ENCODE peak calls at places on chromosome 10, in six cellular contexts. One of them, this sample, is unnamed.

GRCh38 chr10:114030140-114030539 is 13.5 kb upstream of the ADRB1 start:
- DNase-seq in NCI-H2029: no peak
- DNase-seq in OCI-LY7: no peak
- DNase-seq in activated effector memory CD4-positive, alpha-beta T cell treated with anti-CD3 and anti-CD28 coated beads, Interleukin-2, amount 50 U/mL, for 16 hours: no peak
- DNase-seq in central memory CD4-positive, alpha-beta T cell: no peak
- DNase-seq in SK-MEL-5: no peak
- DNase-seq in this sample: no peak

GRCh38 chr10:117653170-117653515 is 110.6 kb downstream of the EMX2 start:
- DNase-seq in SK-MEL-5: no peak
- DNase-seq in OCI-LY7: no peak
- DNase-seq in NCI-H2029: no peak
- DNase-seq in activated effector memory CD4-positive, alpha-beta T cell treated with anti-CD3 and anti-CD28 coated beads, Interleukin-2, amount 50 U/mL, for 16 hours: no peak
- DNase-seq in central memory CD4-positive, alpha-beta T cell: no peak
- DNase-seq in this sample: no peak

GRCh38 chr10:32141018-32141807 is 85.0 kb upstream of the KIF5B start:
- DNase-seq in OCI-LY7: no peak
- DNase-seq in central memory CD4-positive, alpha-beta T cell: no peak
- DNase-seq in NCI-H2029: peak
- DNase-seq in activated effector memory CD4-positive, alpha-beta T cell treated with anti-CD3 and anti-CD28 coated beads, Interleukin-2, amount 50 U/mL, for 16 hours: no peak
- DNase-seq in SK-MEL-5: no peak
- DNase-seq in this sample: no peak

GRCh38 chr10:75648854-75649253 is 217.4 kb downstream of the LRMDA start:
- DNase-seq in SK-MEL-5: no peak
- DNase-seq in NCI-H2029: no peak
- DNase-seq in OCI-LY7: no peak
- DNase-seq in central memory CD4-positive, alpha-beta T cell: no peak
- DNase-seq in activated effector memory CD4-positive, alpha-beta T cell treated with anti-CD3 and anti-CD28 coated beads, Interleukin-2, amount 50 U/mL, for 16 hours: no peak
- DNase-seq in this sample: no peak

GRCh38 chr10:50496228-50496627 is 127.5 kb downstream of the SGMS1 start:
- DNase-seq in NCI-H2029: no peak
- DNase-seq in OCI-LY7: no peak
- DNase-seq in activated effector memory CD4-positive, alpha-beta T cell treated with anti-CD3 and anti-CD28 coated beads, Interleukin-2, amount 50 U/mL, for 16 hours: no peak
- DNase-seq in SK-MEL-5: no peak
- DNase-seq in central memory CD4-positive, alpha-beta T cell: no peak
- DNase-seq in this sample: no peak

GRCh38 chr10:3487228-3487627 is 297.8 kb downstream of the KLF6 start:
- DNase-seq in OCI-LY7: no peak
- DNase-seq in NCI-H2029: no peak
- DNase-seq in activated effector memory CD4-positive, alpha-beta T cell treated with anti-CD3 and anti-CD28 coated beads, Interleukin-2, amount 50 U/mL, for 16 hours: no peak
- DNase-seq in SK-MEL-5: no peak
- DNase-seq in central memory CD4-positive, alpha-beta T cell: no peak
- DNase-seq in this sample: no peak

GRCh38 chr10:72261323-72262018 is 12.3 kb upstream of the DDIT4 start:
- DNase-seq in OCI-LY7: peak
- DNase-seq in activated effector memory CD4-positive, alpha-beta T cell treated with anti-CD3 and anti-CD28 coated beads, Interleukin-2, amount 50 U/mL, for 16 hours: peak
- DNase-seq in NCI-H2029: no peak
- DNase-seq in SK-MEL-5: peak
- DNase-seq in central memory CD4-positive, alpha-beta T cell: no peak
- DNase-seq in this sample: no peak

GRCh38 chr10:70551971-70552422 is 50.5 kb downstream of the PRF1 start:
- DNase-seq in OCI-LY7: no peak
- DNase-seq in activated effector memory CD4-positive, alpha-beta T cell treated with anti-CD3 and anti-CD28 coated beads, Interleukin-2, amount 50 U/mL, for 16 hours: no peak
- DNase-seq in SK-MEL-5: no peak
- DNase-seq in central memory CD4-positive, alpha-beta T cell: no peak
- DNase-seq in NCI-H2029: no peak
- DNase-seq in this sample: peak

GRCh38 chr10:97169911-97170693 is 15.7 kb downstream of the SLIT1 start:
- DNase-seq in OCI-LY7: no peak
- DNase-seq in activated effector memory CD4-positive, alpha-beta T cell treated with anti-CD3 and anti-CD28 coated beads, Interleukin-2, amount 50 U/mL, for 16 hours: no peak
- DNase-seq in SK-MEL-5: no peak
- DNase-seq in NCI-H2029: peak
- DNase-seq in central memory CD4-positive, alpha-beta T cell: no peak
- DNase-seq in this sample: no peak

GRCh38 chr10:102812213-102812876 is 24.9 kb downstream of the CYP17A1 start:
- DNase-seq in SK-MEL-5: no peak
- DNase-seq in OCI-LY7: peak
- DNase-seq in NCI-H2029: no peak
- DNase-seq in activated effector memory CD4-positive, alpha-beta T cell treated with anti-CD3 and anti-CD28 coated beads, Interleukin-2, amount 50 U/mL, for 16 hours: no peak
- DNase-seq in central memory CD4-positive, alpha-beta T cell: no peak
- DNase-seq in this sample: no peak

GRCh38 chr10:78177013-78177370 is 143.3 kb downstream of the RPS24 start:
- DNase-seq in SK-MEL-5: no peak
- DNase-seq in activated effector memory CD4-positive, alpha-beta T cell treated with anti-CD3 and anti-CD28 coated beads, Interleukin-2, amount 50 U/mL, for 16 hours: no peak
- DNase-seq in central memory CD4-positive, alpha-beta T cell: no peak
- DNase-seq in OCI-LY7: no peak
- DNase-seq in NCI-H2029: no peak
- DNase-seq in this sample: no peak

GRCh38 chr10:104735469-104735868 is 94.4 kb downstream of the SORCS3 start:
- DNase-seq in central memory CD4-positive, alpha-beta T cell: no peak
- DNase-seq in OCI-LY7: no peak
- DNase-seq in activated effector memory CD4-positive, alpha-beta T cell treated with anti-CD3 and anti-CD28 coated beads, Interleukin-2, amount 50 U/mL, for 16 hours: no peak
- DNase-seq in NCI-H2029: no peak
- DNase-seq in SK-MEL-5: no peak
- DNase-seq in this sample: no peak

GRCh38 chr10:5944389-5945202 is 32.7 kb downstream of the IL15RA start:
- DNase-seq in central memory CD4-positive, alpha-beta T cell: no peak
- DNase-seq in SK-MEL-5: no peak
- DNase-seq in OCI-LY7: no peak
- DNase-seq in NCI-H2029: peak
- DNase-seq in activated effector memory CD4-positive, alpha-beta T cell treated with anti-CD3 and anti-CD28 coated beads, Interleukin-2, amount 50 U/mL, for 16 hours: no peak
- DNase-seq in this sample: no peak

GRCh38 chr10:91124016-91124415 is 96.4 kb upstream of the PCGF5 start:
- DNase-seq in central memory CD4-positive, alpha-beta T cell: no peak
- DNase-seq in SK-MEL-5: no peak
- DNase-seq in OCI-LY7: no peak
- DNase-seq in activated effector memory CD4-positive, alpha-beta T cell treated with anti-CD3 and anti-CD28 coated beads, Interleukin-2, amount 50 U/mL, for 16 hours: no peak
- DNase-seq in NCI-H2029: no peak
- DNase-seq in this sample: no peak

GRCh38 chr10:128295003-128295402 is 168.8 kb upstream of the MKI67 start:
- DNase-seq in central memory CD4-positive, alpha-beta T cell: no peak
- DNase-seq in NCI-H2029: no peak
- DNase-seq in SK-MEL-5: no peak
- DNase-seq in activated effector memory CD4-positive, alpha-beta T cell treated with anti-CD3 and anti-CD28 coated beads, Interleukin-2, amount 50 U/mL, for 16 hours: no peak
- DNase-seq in OCI-LY7: no peak
- DNase-seq in this sample: no peak

GRCh38 chr10:110686941-110687340 is 42.8 kb downstream of the RBM20 start:
- DNase-seq in central memory CD4-positive, alpha-beta T cell: no peak
- DNase-seq in NCI-H2029: no peak
- DNase-seq in OCI-LY7: no peak
- DNase-seq in SK-MEL-5: no peak
- DNase-seq in activated effector memory CD4-positive, alpha-beta T cell treated with anti-CD3 and anti-CD28 coated beads, Interleukin-2, amount 50 U/mL, for 16 hours: no peak
- DNase-seq in this sample: no peak

GRCh38 chr10:70537398-70538194 is 59.0 kb downstream of the PALD1 start:
- DNase-seq in activated effector memory CD4-positive, alpha-beta T cell treated with anti-CD3 and anti-CD28 coated beads, Interleukin-2, amount 50 U/mL, for 16 hours: no peak
- DNase-seq in NCI-H2029: no peak
- DNase-seq in OCI-LY7: peak
- DNase-seq in central memory CD4-positive, alpha-beta T cell: no peak
- DNase-seq in SK-MEL-5: peak
- DNase-seq in this sample: no peak

GRCh38 chr10:132708936-132709335 is 77.0 kb downstream of the NKX6-2 start:
- DNase-seq in central memory CD4-positive, alpha-beta T cell: no peak
- DNase-seq in OCI-LY7: no peak
- DNase-seq in NCI-H2029: no peak
- DNase-seq in activated effector memory CD4-positive, alpha-beta T cell treated with anti-CD3 and anti-CD28 coated beads, Interleukin-2, amount 50 U/mL, for 16 hours: peak
- DNase-seq in SK-MEL-5: no peak
- DNase-seq in this sample: peak

GRCh38 chr10:80664071-80664680 is 126.5 kb downstream of the SH2D4B start:
- DNase-seq in OCI-LY7: peak
- DNase-seq in activated effector memory CD4-positive, alpha-beta T cell treated with anti-CD3 and anti-CD28 coated beads, Interleukin-2, amount 50 U/mL, for 16 hours: peak
- DNase-seq in central memory CD4-positive, alpha-beta T cell: no peak
- DNase-seq in NCI-H2029: peak
- DNase-seq in SK-MEL-5: peak
- DNase-seq in this sample: peak

GRCh38 chr10:72072639-72073038 is 15.7 kb downstream of the SPOCK2 start:
- DNase-seq in SK-MEL-5: no peak
- DNase-seq in activated effector memory CD4-positive, alpha-beta T cell treated with anti-CD3 and anti-CD28 coated beads, Interleukin-2, amount 50 U/mL, for 16 hours: no peak
- DNase-seq in OCI-LY7: no peak
- DNase-seq in NCI-H2029: no peak
- DNase-seq in central memory CD4-positive, alpha-beta T cell: no peak
- DNase-seq in this sample: peak

GRCh38 chr10:92200564-92200963 is 90.3 kb downstream of the CPEB3 start:
- DNase-seq in NCI-H2029: no peak
- DNase-seq in OCI-LY7: no peak
- DNase-seq in activated effector memory CD4-positive, alpha-beta T cell treated with anti-CD3 and anti-CD28 coated beads, Interleukin-2, amount 50 U/mL, for 16 hours: no peak
- DNase-seq in SK-MEL-5: no peak
- DNase-seq in central memory CD4-positive, alpha-beta T cell: no peak
- DNase-seq in this sample: no peak

GRCh38 chr10:96306516-96306915 is 2.3 kb downstream of the DNTT start:
- DNase-seq in central memory CD4-positive, alpha-beta T cell: no peak
- DNase-seq in activated effector memory CD4-positive, alpha-beta T cell treated with anti-CD3 and anti-CD28 coated beads, Interleukin-2, amount 50 U/mL, for 16 hours: no peak
- DNase-seq in NCI-H2029: peak
- DNase-seq in SK-MEL-5: peak
- DNase-seq in OCI-LY7: peak
- DNase-seq in this sample: peak

GRCh38 chr10:52951819-52952218 is 179.2 kb upstream of the MBL2 start:
- DNase-seq in activated effector memory CD4-positive, alpha-beta T cell treated with anti-CD3 and anti-CD28 coated beads, Interleukin-2, amount 50 U/mL, for 16 hours: no peak
- DNase-seq in NCI-H2029: no peak
- DNase-seq in OCI-LY7: peak
- DNase-seq in central memory CD4-positive, alpha-beta T cell: no peak
- DNase-seq in SK-MEL-5: peak
- DNase-seq in this sample: no peak

GRCh38 chr10:102644066-102644645 is at the start of gene TRIM8:
- DNase-seq in SK-MEL-5: peak
- DNase-seq in NCI-H2029: no peak
- DNase-seq in OCI-LY7: peak
- DNase-seq in central memory CD4-positive, alpha-beta T cell: peak
- DNase-seq in activated effector memory CD4-positive, alpha-beta T cell treated with anti-CD3 and anti-CD28 coated beads, Interleukin-2, amount 50 U/mL, for 16 hours: peak
- DNase-seq in this sample: peak

GRCh38 chr10:110499796-110500514 is 2.2 kb downstream of the DUSP5 start:
- DNase-seq in activated effector memory CD4-positive, alpha-beta T cell treated with anti-CD3 and anti-CD28 coated beads, Interleukin-2, amount 50 U/mL, for 16 hours: no peak
- DNase-seq in NCI-H2029: no peak
- DNase-seq in SK-MEL-5: no peak
- DNase-seq in central memory CD4-positive, alpha-beta T cell: no peak
- DNase-seq in OCI-LY7: no peak
- DNase-seq in this sample: no peak

GRCh38 chr10:99785646-99786045 is 3.2 kb downstream of the ABCC2 start:
- DNase-seq in central memory CD4-positive, alpha-beta T cell: no peak
- DNase-seq in NCI-H2029: no peak
- DNase-seq in OCI-LY7: no peak
- DNase-seq in SK-MEL-5: no peak
- DNase-seq in activated effector memory CD4-positive, alpha-beta T cell treated with anti-CD3 and anti-CD28 coated beads, Interleukin-2, amount 50 U/mL, for 16 hours: no peak
- DNase-seq in this sample: no peak

GRCh38 chr10:1739751-1740150 is 2.4 kb upstream of the ADARB2 start:
- DNase-seq in activated effector memory CD4-positive, alpha-beta T cell treated with anti-CD3 and anti-CD28 coated beads, Interleukin-2, amount 50 U/mL, for 16 hours: no peak
- DNase-seq in central memory CD4-positive, alpha-beta T cell: no peak
- DNase-seq in NCI-H2029: no peak
- DNase-seq in OCI-LY7: no peak
- DNase-seq in SK-MEL-5: no peak
- DNase-seq in this sample: no peak

GRCh38 chr10:113047605-113047962 is 97.5 kb downstream of the TCF7L2 start:
- DNase-seq in central memory CD4-positive, alpha-beta T cell: no peak
- DNase-seq in activated effector memory CD4-positive, alpha-beta T cell treated with anti-CD3 and anti-CD28 coated beads, Interleukin-2, amount 50 U/mL, for 16 hours: no peak
- DNase-seq in NCI-H2029: no peak
- DNase-seq in OCI-LY7: no peak
- DNase-seq in SK-MEL-5: no peak
- DNase-seq in this sample: no peak

GRCh38 chr10:88522715-88523114 is 60.4 kb downstream of the RNLS start:
- DNase-seq in NCI-H2029: no peak
- DNase-seq in activated effector memory CD4-positive, alpha-beta T cell treated with anti-CD3 and anti-CD28 coated beads, Interleukin-2, amount 50 U/mL, for 16 hours: no peak
- DNase-seq in SK-MEL-5: no peak
- DNase-seq in OCI-LY7: no peak
- DNase-seq in central memory CD4-positive, alpha-beta T cell: no peak
- DNase-seq in this sample: no peak

GRCh38 chr10:86345296-86346168 is 21.1 kb downstream of the GRID1 start:
- DNase-seq in OCI-LY7: no peak
- DNase-seq in NCI-H2029: no peak
- DNase-seq in activated effector memory CD4-positive, alpha-beta T cell treated with anti-CD3 and anti-CD28 coated beads, Interleukin-2, amount 50 U/mL, for 16 hours: peak
- DNase-seq in central memory CD4-positive, alpha-beta T cell: no peak
- DNase-seq in SK-MEL-5: no peak
- DNase-seq in this sample: peak

GRCh38 chr10:101967713-101968112 is 88.3 kb downstream of the ARMH3 start:
- DNase-seq in OCI-LY7: no peak
- DNase-seq in SK-MEL-5: no peak
- DNase-seq in central memory CD4-positive, alpha-beta T cell: no peak
- DNase-seq in activated effector memory CD4-positive, alpha-beta T cell treated with anti-CD3 and anti-CD28 coated beads, Interleukin-2, amount 50 U/mL, for 16 hours: no peak
- DNase-seq in NCI-H2029: no peak
- DNase-seq in this sample: no peak

GRCh38 chr10:99451499-99451788 is 21.0 kb upstream of the GOT1 start:
- DNase-seq in central memory CD4-positive, alpha-beta T cell: no peak
- DNase-seq in SK-MEL-5: no peak
- DNase-seq in NCI-H2029: no peak
- DNase-seq in activated effector memory CD4-positive, alpha-beta T cell treated with anti-CD3 and anti-CD28 coated beads, Interleukin-2, amount 50 U/mL, for 16 hours: no peak
- DNase-seq in OCI-LY7: no peak
- DNase-seq in this sample: no peak

GRCh38 chr10:116783011-116783655 is 40.8 kb upstream of the HSPA12A start:
- DNase-seq in SK-MEL-5: no peak
- DNase-seq in OCI-LY7: no peak
- DNase-seq in activated effector memory CD4-positive, alpha-beta T cell treated with anti-CD3 and anti-CD28 coated beads, Interleukin-2, amount 50 U/mL, for 16 hours: no peak
- DNase-seq in NCI-H2029: no peak
- DNase-seq in central memory CD4-positive, alpha-beta T cell: no peak
- DNase-seq in this sample: no peak

GRCh38 chr10:63703113-63703670 is 182.0 kb downstream of the REEP3 start:
- DNase-seq in activated effector memory CD4-positive, alpha-beta T cell treated with anti-CD3 and anti-CD28 coated beads, Interleukin-2, amount 50 U/mL, for 16 hours: no peak
- DNase-seq in NCI-H2029: peak
- DNase-seq in OCI-LY7: peak
- DNase-seq in central memory CD4-positive, alpha-beta T cell: no peak
- DNase-seq in SK-MEL-5: no peak
- DNase-seq in this sample: no peak